ENCODE peak calls at places on chromosome 11, in ten cellular contexts. N, O, U, M, B, Q, Y, G, L and C are unnamed samples.

GRCh38 chr11:69683764-69684333 is 8.7 kb upstream of the LTO1 start:
- DNase-seq in Q (no peak), B (no peak), N (no peak), O (peak; percentile 61), Y (no peak), M (no peak), L (no peak), U (no peak), G (no peak), C (no peak)

GRCh38 chr11:2752923-2753322 is 53.1 kb upstream of the KCNQ1OT1 start:
- DNase-seq in Y (no peak), O (no peak), Q (no peak), M (peak; percentile 19), G (no peak), U (peak; percentile 21), N (no peak), B (no peak), L (no peak), C (no peak)

GRCh38 chr11:30012346-30012745 is 4.5 kb downstream of the KCNA4 start:
- DNase-seq in Y (no peak), M (no peak), U (no peak), Q (no peak), G (no peak), O (no peak), B (no peak), L (no peak), N (no peak), C (no peak)

GRCh38 chr11:120141144-120142071 is 3.5 kb upstream of the TRIM29 start:
- DNase-seq in M (no peak), O (peak; percentile 5), Q (no peak), L (peak; percentile 26), B (no peak), Y (peak; percentile 6), N (no peak), U (no peak), G (no peak), C (peak; percentile 91)

GRCh38 chr11:116640641-116641402 is 132.0 kb downstream of the BUD13 start:
- DNase-seq in G (no peak), O (no peak), L (no peak), Q (no peak), B (no peak), U (no peak), M (no peak), Y (no peak), N (no peak), C (no peak)

GRCh38 chr11:70155386-70155785 is 47.7 kb upstream of the FADD start:
- DNase-seq in N (no peak), Y (no peak), M (no peak), Q (peak; percentile 15), G (no peak), O (no peak), L (no peak), B (no peak), U (no peak), C (no peak)

GRCh38 chr11:57214494-57214893 is 22.6 kb downstream of the APLNR start:
- DNase-seq in N (no peak), O (no peak), U (no peak), B (no peak), G (peak; percentile 38), L (no peak), Y (no peak), Q (peak; percentile 69), M (peak; percentile 74), C (no peak)

GRCh38 chr11:69301491-69302401 is 7.8 kb downstream of the MYEOV start:
- DNase-seq in Y (no peak), G (no peak), U (no peak), N (no peak), O (peak; percentile 43), Q (peak; percentile 72), M (peak; percentile 81), B (no peak), L (peak; percentile 87), C (no peak)

GRCh38 chr11:109697140-109697843 is 275.3 kb downstream of the C11orf87 start:
- DNase-seq in U (no peak), B (peak; percentile 49), G (no peak), Q (peak; percentile 54), Y (no peak), L (no peak), O (peak; percentile 30), N (no peak), M (peak; percentile 57), C (no peak)

GRCh38 chr11:66745356-66746235 is 16.6 kb upstream of the SPTBN2 start:
- DNase-seq in O (peak; percentile 63), G (no peak), N (no peak), U (peak; percentile 60), M (no peak), L (peak; percentile 38), B (no peak), Y (peak; percentile 50), Q (no peak), C (no peak)

GRCh38 chr11:68043349-68044144 is 4.7 kb downstream of the TCIRG1 start:
- DNase-seq in G (no peak), M (peak; percentile 63), Y (no peak), B (no peak), Q (peak; percentile 70), N (no peak), U (no peak), O (peak; percentile 71), L (no peak), C (no peak)

GRCh38 chr11:124917115-124917637 is 1.9 kb upstream of the HEPN1 start:
- DNase-seq in Y (no peak), O (no peak), M (peak; percentile 54), B (no peak), G (no peak), L (no peak), U (no peak), Q (peak; percentile 93), N (no peak), C (no peak)

GRCh38 chr11:8813658-8814057 is 97.3 kb upstream of the AKIP1 start:
- DNase-seq in O (peak; percentile 32), G (peak; percentile 58), U (peak; percentile 59), N (peak; percentile 31), B (peak; percentile 83), M (peak; percentile 87), Q (peak; percentile 92), L (peak; percentile 84), Y (peak; percentile 49), C (no peak)

GRCh38 chr11:69372589-69373250 is 78.8 kb downstream of the MYEOV start:
- DNase-seq in B (no peak), M (no peak), O (no peak), U (peak; percentile 6), G (no peak), N (no peak), Q (no peak), L (no peak), Y (no peak), C (no peak)

GRCh38 chr11:103541186-103541795 is 432.1 kb downstream of the DYNC2H1 start:
- DNase-seq in B (no peak), O (peak; percentile 5), L (no peak), N (no peak), Y (no peak), G (no peak), M (no peak), U (no peak), Q (no peak), C (no peak)

GRCh38 chr11:6627762-6628241 is 8.6 kb upstream of the TPP1 start:
- DNase-seq in L (no peak), Y (no peak), G (no peak), M (no peak), Q (no peak), O (no peak), B (no peak), N (no peak), U (no peak), C (no peak)

GRCh38 chr11:77170107-77170506 is 42.1 kb downstream of the MYO7A start:
- DNase-seq in M (no peak), U (no peak), L (no peak), Q (no peak), O (no peak), N (no peak), Y (no peak), B (no peak), G (no peak), C (no peak)

GRCh38 chr11:134313821-134314607 is 17.8 kb upstream of the GLB1L2 start:
- DNase-seq in M (no peak), U (no peak), O (no peak), N (no peak), B (no peak), Q (no peak), Y (no peak), L (no peak), G (no peak), C (no peak)

GRCh38 chr11:10493041-10493663 is 38.1 kb downstream of the AMPD3 start:
- DNase-seq in M (no peak), N (no peak), Y (no peak), Q (no peak), O (no peak), B (no peak), U (no peak), L (peak; percentile 24), G (no peak), C (peak; percentile 84)

GRCh38 chr11:19316434-19316833 is 75.7 kb upstream of the E2F8 start:
- DNase-seq in U (no peak), N (no peak), G (no peak), O (no peak), Y (no peak), M (no peak), L (peak; percentile 56), Q (peak; percentile 61), B (no peak), C (no peak)

GRCh38 chr11:64218628-64219353 is 7.2 kb downstream of the TRPT1 start:
- DNase-seq in N (no peak), L (no peak), G (no peak), Q (no peak), B (no peak), O (no peak), Y (no peak), U (no peak), M (no peak), C (no peak)

GRCh38 chr11:45332486-45332934 is 46.4 kb upstream of the SYT13 start:
- DNase-seq in B (peak; percentile 50), Y (peak; percentile 38), G (no peak), O (peak; percentile 53), Q (peak; percentile 49), N (no peak), M (peak; percentile 30), U (no peak), L (no peak), C (peak; percentile 78)

GRCh38 chr11:43327987-43328386 is 16.2 kb downstream of the API5 start:
- DNase-seq in L (no peak), M (peak; percentile 92), B (no peak), O (no peak), U (no peak), N (no peak), Q (peak; percentile 93), Y (no peak), G (no peak), C (no peak)

GRCh38 chr11:103281301-103281700 is 172.1 kb downstream of the DYNC2H1 start:
- DNase-seq in Q (peak; percentile 9), B (no peak), M (no peak), Y (no peak), O (no peak), U (no peak), N (no peak), L (no peak), G (no peak), C (no peak)

GRCh38 chr11:78574386-78575381 is at the start of gene NARS2:
- DNase-seq in Y (peak; percentile 98), N (peak; percentile 91), Q (peak; percentile 97), O (peak; percentile 98), U (peak; percentile 94), G (peak; percentile 97), M (peak; percentile 97), L (peak; percentile 99), B (peak; percentile 94), C (peak; percentile 98)

GRCh38 chr11:78256962-78257361 is 68.2 kb downstream of the USP35 start:
- DNase-seq in Y (no peak), G (peak; percentile 61), U (no peak), Q (peak; percentile 89), L (peak; percentile 87), B (peak; percentile 6), N (no peak), M (peak; percentile 71), O (no peak), C (peak; percentile 91)

GRCh38 chr11:70430122-70430521 is 31.8 kb downstream of the CTTN start:
- DNase-seq in N (no peak), U (no peak), B (no peak), O (no peak), Y (no peak), M (no peak), G (no peak), Q (no peak), L (no peak), C (no peak)

GRCh38 chr11:126336646-126337045 is 18.8 kb upstream of the ST3GAL4 start:
- DNase-seq in L (no peak), G (no peak), B (peak; percentile 50), N (no peak), M (no peak), Y (no peak), O (no peak), Q (no peak), U (no peak), C (no peak)